ENCODE peak calls at places on chromosomes 2 and 18, in nine cellular contexts. W is activated B cell treated with CpG ODN at 0.5 μM for 24 hours, F is A549, J is IMR-90, D is nephron progenitor cell, T is upper lobe of right lung, V is GM13976, H is GM23338, E is Calu3. Z is an unnamed sample.
A peak's percentile ranks its signal among the peaks of the same experiment; 100 is the strongest.

GRCh38 chr2:186695081-186695756 is 1.4 kb downstream of the FAM171B start:
- DNase-seq in H (no peak), V (no peak), E (no peak), F (no peak), J (peak; percentile 76), T (no peak), W (no peak), D (no peak), Z (no peak)

GRCh38 chr2:202965810-202966454 is 48.7 kb upstream of the NBEAL1 start:
- DNase-seq in J (peak; percentile 63), F (peak; percentile 43), T (no peak), H (peak; percentile 59), E (peak; percentile 13), W (no peak), V (peak; percentile 42), D (no peak), Z (no peak)

GRCh38 chr2:197279997-197280756 is 30.4 kb downstream of the ANKRD44 start:
- DNase-seq in F (no peak), H (no peak), V (no peak), T (no peak), E (no peak), J (peak; percentile 39), D (no peak), W (no peak), Z (no peak)

GRCh38 chr2:57510704-57511103 is 535.9 kb upstream of the VRK2 start:
- DNase-seq in H (peak; percentile 23), D (no peak), E (no peak), F (no peak), V (no peak), W (no peak), J (no peak), T (no peak), Z (no peak)

GRCh38 chr2:21265752-21266151 is 142.0 kb downstream of the TDRD15 start:
- DNase-seq in E (no peak), D (no peak), V (no peak), W (no peak), T (no peak), J (no peak), F (no peak), H (no peak), Z (no peak)

GRCh38 chr2:233671290-233672161 is at the start of gene UGT1A9:
- DNase-seq in V (no peak), T (no peak), F (no peak), J (no peak), D (no peak), H (no peak), E (no peak), W (no peak), Z (no peak)

GRCh38 chr2:65287364-65287763 is 59.7 kb downstream of the ACTR2 start:
- DNase-seq in F (no peak), D (no peak), T (no peak), V (no peak), W (no peak), H (no peak), E (no peak), J (no peak), Z (no peak)

GRCh38 chr2:173652311-173652710 is 297.6 kb downstream of the CDCA7 start:
- DNase-seq in E (peak; percentile 5), W (no peak), D (no peak), J (peak; percentile 93), H (no peak), T (no peak), F (peak; percentile 60), V (no peak), Z (no peak)

GRCh38 chr18:22228930-22229329 is 59.5 kb downstream of the GATA6 start:
- DNase-seq in V (no peak), J (peak; percentile 82), W (no peak), D (no peak), T (no peak), H (no peak), F (no peak), E (no peak), Z (no peak)

GRCh38 chr18:29644276-29644675 is 1398.3 kb downstream of the DSC3 start:
- DNase-seq in W (no peak), F (no peak), J (peak; percentile 68), D (no peak), H (no peak), V (no peak), T (no peak), E (no peak), Z (no peak)

GRCh38 chr2:186101603-186102002 is 363.0 kb downstream of the FSIP2 start:
- DNase-seq in D (no peak), E (no peak), F (no peak), W (no peak), J (no peak), V (no peak), H (no peak), T (no peak), Z (no peak)

GRCh38 chr2:2892892-2893291 is 484.7 kb downstream of the EIPR1 start:
- DNase-seq in F (no peak), E (no peak), H (no peak), D (no peak), T (no peak), W (no peak), J (no peak), V (no peak), Z (no peak)

GRCh38 chr2:170235860-170236638 is 58.1 kb downstream of the MYO3B start:
- DNase-seq in J (peak; percentile 54), V (peak; percentile 52), E (peak; percentile 45), T (no peak), W (no peak), H (peak; percentile 90), F (peak; percentile 16), D (peak; percentile 66), Z (no peak)
- TF ChIP-seq CTCF in J (peak; percentile 61), V (peak; percentile 40), E (peak; percentile 40), T (peak; percentile 41), W (no peak), H (peak; percentile 88), F (peak; percentile 69), D (peak; percentile 66), Z (peak; percentile 86)

DNA sequence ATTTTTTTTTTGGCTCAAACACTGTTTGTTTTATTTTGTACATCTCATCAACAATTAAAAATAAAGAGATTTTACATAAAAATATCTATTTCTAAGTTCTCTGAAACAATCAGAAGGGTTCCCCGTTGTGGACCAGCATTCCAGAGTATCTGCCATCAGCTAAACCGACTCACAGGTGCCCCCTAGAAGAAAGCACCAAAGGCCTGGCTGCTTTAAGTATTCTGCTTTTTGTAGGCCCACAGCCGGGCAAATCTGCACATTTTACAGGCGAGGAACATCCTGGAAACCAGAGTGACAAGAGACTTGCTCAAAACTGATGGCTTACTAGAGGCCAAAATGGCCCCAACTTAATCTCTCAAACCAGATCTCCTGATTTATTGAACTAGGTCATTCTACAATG is 82.2 kb upstream of the SETBP1 start:
- DNase-seq in W (no peak), F (no peak), H (peak; percentile 8), T (no peak), J (no peak), D (no peak), E (no peak), V (no peak), Z (no peak)
- TF ChIP-seq CTCF in W (no peak), F (no peak), H (peak; percentile 21), T (no peak), J (no peak), D (no peak), E (no peak), V (no peak), Z (no peak)

DNA sequence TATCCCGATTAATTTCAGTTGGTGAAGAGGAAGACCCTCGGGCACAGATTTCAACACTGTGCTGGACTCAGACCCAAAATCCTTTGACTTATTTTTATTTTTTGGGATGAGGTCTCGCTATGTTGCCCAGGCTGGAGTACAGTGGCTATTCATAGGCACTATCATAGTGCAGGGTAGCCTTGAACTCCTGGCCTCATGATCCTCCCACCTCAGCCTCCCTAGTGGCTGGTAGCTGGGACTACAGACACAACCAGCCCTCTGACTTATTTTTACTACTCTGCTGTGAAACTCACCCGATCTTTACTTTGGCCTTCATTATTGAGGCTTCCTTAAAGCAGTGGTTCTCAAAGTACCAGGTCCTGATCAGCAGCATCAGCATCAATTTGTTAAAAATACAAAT is 18.2 kb upstream of the ADAM17 start:
- DNase-seq in W (no peak), T (no peak), H (peak; percentile 27), F (no peak), D (no peak), V (no peak), J (no peak), E (no peak), Z (no peak)
- TF ChIP-seq CTCF in W (no peak), T (no peak), H (peak; percentile 43), F (no peak), D (peak; percentile 12), V (no peak), J (no peak), E (no peak), Z (peak; percentile 55)

GRCh38 chr2:226799976-226800940 is 638 bp upstream of the IRS1 start:
- DNase-seq in W (peak; percentile 20), H (peak; percentile 38), D (peak; percentile 12), J (peak; percentile 23), V (peak; percentile 16), E (no peak), F (no peak), T (no peak), Z (no peak)
- TF ChIP-seq CTCF in W (no peak), H (peak; percentile 13), D (no peak), J (no peak), V (no peak), E (peak; percentile 9), F (no peak), T (peak; percentile 24), Z (peak; percentile 8)

DNA sequence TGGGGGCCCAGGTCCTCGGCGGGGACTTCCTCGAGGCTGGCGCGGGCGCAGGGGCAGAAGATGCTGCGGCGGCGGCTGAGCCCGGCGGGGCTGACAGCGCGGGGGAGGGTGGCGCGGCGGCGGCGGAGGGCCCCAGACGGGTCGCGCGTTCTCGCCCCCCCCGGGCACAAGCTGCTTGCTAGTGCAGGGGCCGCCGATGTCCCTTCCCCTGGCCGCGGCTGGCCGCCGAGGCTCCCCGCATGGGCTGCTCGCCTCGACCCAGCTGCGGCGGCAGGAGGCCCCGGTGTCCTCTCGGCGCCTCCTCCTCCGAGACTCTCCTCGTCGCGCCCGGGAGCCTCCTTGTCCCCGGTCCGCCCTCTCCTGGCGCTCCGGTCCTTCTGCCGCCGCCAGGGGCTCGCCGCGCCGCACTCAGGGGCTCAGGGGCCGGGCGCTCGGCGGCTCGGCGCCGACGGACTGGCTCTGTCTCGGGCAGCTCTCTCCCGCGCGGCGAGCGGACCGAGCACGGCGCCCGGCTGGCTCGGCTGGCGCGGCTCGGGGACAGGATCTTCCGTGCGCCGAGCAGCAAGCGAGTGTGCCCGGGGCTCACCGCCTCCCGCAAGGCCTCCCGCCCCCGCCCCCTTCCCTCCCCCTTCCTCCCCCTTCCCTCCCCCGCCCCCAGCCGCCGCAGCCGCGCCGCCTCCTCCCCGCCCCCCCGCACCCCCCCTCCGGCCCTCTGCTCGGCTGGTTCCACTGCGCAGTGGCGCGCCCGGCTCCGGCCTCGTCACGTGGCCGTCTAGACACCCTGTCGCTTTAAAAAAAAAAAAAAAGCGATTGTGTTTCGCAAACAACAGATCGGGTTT is 902 bp upstream of the SMAD7 start:
- DNase-seq in H (peak; percentile 93), J (peak; percentile 86), E (peak; percentile 82), F (no peak), T (peak; percentile 95), D (peak; percentile 78), W (peak; percentile 77), V (peak; percentile 89), Z (peak; percentile 84)
- TF ChIP-seq CTCF in H (no peak), J (peak; percentile 31), E (peak; percentile 26), F (no peak), T (no peak), D (no peak), W (no peak), V (peak; percentile 5), Z (peak; percentile 59)